ENCODE peak calls at places on chromosome 10, in ten cellular contexts. P is right atrium auricular region, S is Calu3, M is progenitor cell of endocrine pancreas, V is kidney, I is ovary, J is astrocyte of the spinal cord, N is pancreas, B is transverse colon, D is H9. Y is an unnamed sample.

GRCh38 chr10:77637474-77637985 is at the start of gene KCNMA1:
- DNase-seq in S (peak; percentile 43), D (peak; percentile 47), M (peak; percentile 19), P (no peak), V (peak; percentile 66), N (peak; percentile 67), I (peak; percentile 29), J (peak; percentile 51), B (peak; percentile 26), Y (peak; percentile 78)

GRCh38 chr10:109866168-109866994 is 56.9 kb downstream of the XPNPEP1 start:
- DNase-seq in V (no peak), B (no peak), D (no peak), J (no peak), P (peak; percentile 58), I (no peak), S (no peak), M (no peak), N (no peak), Y (peak; percentile 71)

GRCh38 chr10:48491422-48492139 is 113.3 kb downstream of the ARHGAP22 start:
- DNase-seq in V (no peak), S (no peak), N (no peak), J (no peak), M (no peak), D (no peak), B (no peak), I (no peak), P (peak; percentile 26), Y (no peak)

GRCh38 chr10:79356104-79356503 is 8.8 kb downstream of the PPIF start:
- DNase-seq in N (no peak), B (no peak), S (no peak), V (no peak), M (no peak), P (no peak), D (peak; percentile 15), J (no peak), I (no peak), Y (no peak)

GRCh38 chr10:14008648-14009072 is 322.1 kb downstream of the FRMD4A start:
- DNase-seq in S (no peak), V (no peak), D (no peak), J (no peak), M (no peak), B (no peak), P (no peak), I (no peak), N (no peak), Y (no peak)

GRCh38 chr10:90787906-90788491 is 69.8 kb downstream of the HTR7 start:
- DNase-seq in S (peak; percentile 53), B (peak; percentile 13), I (no peak), J (peak; percentile 37), P (no peak), V (no peak), N (no peak), M (peak; percentile 27), D (peak; percentile 46), Y (peak; percentile 79)

GRCh38 chr10:47296111-47296894 is 3.7 kb upstream of the GDF10 start:
- DNase-seq in V (no peak), N (no peak), P (no peak), J (no peak), I (no peak), B (no peak), D (no peak), M (no peak), S (no peak), Y (peak; percentile 29)

GRCh38 chr10:62585211-62585758 is 211.1 kb downstream of the ZNF365 start:
- DNase-seq in M (no peak), B (no peak), N (no peak), D (no peak), P (peak; percentile 70), J (no peak), S (no peak), I (no peak), V (no peak), Y (no peak)

GRCh38 chr10:61669161-61669755 is 6.5 kb downstream of the CABCOCO1 start:
- DNase-seq in P (no peak), J (no peak), S (no peak), V (no peak), M (no peak), I (no peak), B (no peak), D (no peak), N (no peak), Y (no peak)

GRCh38 chr10:93874309-93875031 is 19.3 kb upstream of the SLC35G1 start:
- DNase-seq in S (no peak), M (no peak), V (no peak), N (no peak), P (no peak), D (no peak), I (no peak), B (no peak), J (no peak), Y (no peak)

DNA sequence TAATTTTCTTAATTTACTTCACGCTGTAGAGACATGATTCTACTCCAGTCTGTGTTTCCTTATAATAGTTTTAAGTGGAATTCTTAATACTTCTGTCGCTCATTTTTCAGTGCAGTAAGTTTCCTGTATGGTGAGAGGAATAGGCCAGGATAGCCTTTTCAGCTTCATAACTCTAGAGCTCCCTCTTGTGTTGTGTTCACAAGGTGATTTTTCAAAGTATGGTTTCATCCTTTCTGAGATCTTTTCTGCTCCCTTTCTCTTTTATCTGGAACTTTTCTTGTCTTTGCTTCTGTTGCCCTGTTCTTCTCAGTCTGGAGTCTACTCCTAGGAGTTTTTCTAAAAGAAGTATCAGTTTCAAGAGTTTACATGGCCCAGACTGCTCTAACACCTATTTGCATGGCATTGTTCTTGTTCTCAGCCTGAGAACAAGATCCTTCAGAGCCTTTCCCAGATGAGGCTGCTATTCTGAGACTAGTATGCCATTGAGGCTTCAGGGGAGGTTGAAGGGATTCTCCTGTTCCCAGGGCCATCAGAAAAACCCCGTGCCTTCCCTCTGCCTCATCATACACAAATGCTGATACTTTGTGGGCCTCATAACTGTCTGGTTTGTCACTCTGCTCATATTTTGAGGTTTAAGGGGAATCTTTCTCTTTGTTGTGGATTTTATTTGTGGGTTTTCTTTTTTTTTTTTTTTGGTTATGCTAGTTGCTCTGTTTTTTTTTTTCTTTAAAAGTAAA is 21.8 kb downstream of the NET1 start:
- DNase-seq in P (no peak), V (no peak), S (peak; percentile 41), I (no peak), N (no peak), M (no peak), J (peak; percentile 73), D (no peak), B (no peak), Y (no peak)
- TF ChIP-seq CTCF in P (peak; percentile 36), V (peak; percentile 50), S (no peak), I (peak; percentile 28), N (no peak), M (peak; percentile 83), J (peak; percentile 69), D (peak; percentile 80), B (peak; percentile 64), Y (peak; percentile 88)

DNA sequence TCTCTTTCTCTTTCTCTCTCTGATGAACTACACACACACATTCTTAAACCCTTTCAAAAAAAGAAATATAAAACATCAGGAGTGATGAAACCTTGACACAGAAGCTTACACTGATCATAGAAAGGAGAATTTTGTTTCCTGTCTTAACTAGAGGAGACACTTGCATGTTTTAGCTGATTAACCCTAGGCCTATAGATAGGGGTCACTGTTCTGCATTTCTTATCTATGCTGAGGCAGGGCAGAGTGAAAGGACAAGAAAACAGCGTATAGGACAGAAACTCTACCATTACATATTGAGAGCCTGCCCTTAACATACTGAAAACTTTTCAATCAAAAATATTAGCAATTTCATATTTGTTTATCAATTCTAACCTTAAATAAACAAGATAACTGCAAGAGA is 680.6 kb upstream of the MBL2 start:
- DNase-seq in B (no peak), S (no peak), P (no peak), J (no peak), M (no peak), D (no peak), N (no peak), I (no peak), V (no peak), Y (no peak)
- TF ChIP-seq CTCF in B (no peak), S (no peak), P (no peak), J (no peak), M (peak; percentile 36), D (peak; percentile 79), N (no peak), I (no peak), V (no peak), Y (peak; percentile 78)

GRCh38 chr10:115141254-115141653 is 48.1 kb downstream of the ATRNL1 start:
- DNase-seq in B (no peak), D (no peak), M (no peak), I (no peak), P (no peak), J (peak; percentile 34), N (no peak), V (no peak), S (no peak), Y (no peak)
- TF ChIP-seq CTCF in B (no peak), D (peak; percentile 62), M (peak; percentile 58), I (no peak), P (no peak), J (peak; percentile 53), N (no peak), V (peak; percentile 6), S (no peak), Y (peak; percentile 73)

DNA sequence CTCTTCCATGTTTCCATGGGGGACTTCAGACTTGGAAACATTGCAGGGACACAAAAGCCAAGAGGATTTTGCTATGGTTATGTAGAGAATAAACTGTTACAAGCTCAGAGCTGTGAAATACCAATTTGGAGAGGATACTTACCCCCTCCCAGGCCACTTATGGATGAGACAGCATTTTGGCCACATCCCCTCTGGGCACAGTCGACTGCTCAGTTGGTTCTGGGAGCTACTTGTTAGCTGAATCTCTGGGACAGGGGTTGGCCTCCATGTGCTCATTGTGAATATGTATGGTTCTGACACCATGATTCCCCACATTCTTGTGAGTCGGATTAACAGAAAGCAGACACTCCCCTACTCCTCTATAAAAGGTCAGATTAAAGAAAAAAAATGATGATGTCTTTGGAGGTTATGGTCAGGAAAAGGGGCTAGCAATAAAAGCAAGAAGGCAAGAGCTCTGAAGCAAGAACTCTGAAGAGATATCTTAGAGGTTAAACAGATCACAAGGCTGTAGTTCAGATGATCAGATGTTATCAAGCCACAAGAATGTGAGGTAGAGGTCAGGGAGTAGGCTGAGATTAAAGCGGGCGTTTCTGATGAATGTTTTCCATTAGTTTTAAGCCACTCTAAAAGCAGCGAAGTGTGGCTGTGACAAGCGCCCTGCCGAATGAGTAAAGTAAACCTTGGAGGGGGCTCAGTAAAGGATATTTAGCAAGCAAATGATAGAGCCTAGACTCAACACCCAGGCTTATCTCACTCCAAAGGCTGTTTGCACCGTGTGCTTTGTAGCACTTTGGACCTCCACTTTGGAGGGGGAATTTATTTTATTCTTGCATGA is 17.2 kb downstream of the STAMBPL1 start:
- DNase-seq in V (no peak), P (no peak), D (no peak), N (no peak), I (no peak), J (no peak), B (peak; percentile 33), M (no peak), S (no peak), Y (no peak)
- TF ChIP-seq CTCF in V (no peak), P (no peak), D (no peak), N (no peak), I (no peak), J (no peak), B (no peak), M (no peak), S (no peak), Y (no peak)

Y was measured in endodermal cell.